ENCODE peak calls at places on chromosomes 1 and 21, in six cellular contexts. Y, F, J, P, K and I are unnamed samples.

GRCh38 chr1:185483647-185484450 is 166.8 kb upstream of the IVNS1ABP start:
- DNase-seq in Y (peak), F (no peak), J (no peak), P (peak), K (peak), I (no peak)

GRCh38 chr1:44707959-44708831 is 22.8 kb downstream of the RNU5D-1 start:
- DNase-seq in Y (peak), F (no peak), J (no peak), P (peak), K (no peak), I (no peak)

GRCh38 chr1:5509664-5510452 is 482.4 kb downstream of the NPHP4 start:
- DNase-seq in Y (peak), F (no peak), J (peak), P (peak), K (peak), I (no peak)

GRCh38 chr21:45806042-45806441 is 162.5 kb downstream of the PCBP3 start:
- DNase-seq in Y (no peak), F (no peak), J (peak), P (no peak), K (no peak), I (no peak)

GRCh38 chr1:212359794-212360479 is 54.7 kb downstream of the PACC1 start:
- DNase-seq in Y (no peak), F (no peak), J (no peak), P (no peak), K (no peak), I (no peak)

GRCh38 chr1:109181085-109181806 is 32.5 kb upstream of the SARS1 start:
- DNase-seq in Y (peak), F (no peak), J (no peak), P (peak), K (no peak), I (no peak)

GRCh38 chr1:21451212-21451611 is 11.3 kb downstream of the NBPF3 start:
- DNase-seq in Y (peak), F (no peak), J (no peak), P (no peak), K (no peak), I (no peak)

GRCh38 chr1:17194981-17195528 is 9.9 kb upstream of the PADI1 start:
- DNase-seq in Y (no peak), F (no peak), J (peak), P (no peak), K (no peak), I (no peak)

GRCh38 chr1:201216395-201217085 is 25.9 kb downstream of the IGFN1 start:
- DNase-seq in Y (no peak), F (no peak), J (peak), P (no peak), K (no peak), I (no peak)

GRCh38 chr1:56193656-56194055 is 385.7 kb downstream of the PLPP3 start:
- DNase-seq in Y (no peak), F (no peak), J (no peak), P (no peak), K (no peak), I (no peak)